ENCODE peak calls at places on chromosomes 7 and 10, in seven cellular contexts. Z is colonic mucosa, Y is AG04450, G is ascending aorta, T is cardiac fibroblast, M is sigmoid colon, C is adrenal gland. W is an unnamed sample.
A peak's percentile ranks its signal among the peaks of the same experiment; 100 is the strongest.

GRCh38 chr7:7136423-7136822 is 45.9 kb upstream of the C1GALT1 start:
- DNase-seq in T (peak; percentile 49), G (no peak), Z (no peak), C (no peak), M (no peak), Y (no peak), W (no peak)

GRCh38 chr10:7797582-7797981 is 9.6 kb downstream of the ATP5F1C start:
- DNase-seq in G (no peak), C (peak; percentile 88), Y (peak; percentile 85), T (peak; percentile 89), M (no peak), Z (no peak), W (no peak)

GRCh38 chr7:64879800-64880199 is 23.3 kb upstream of the ZNF273 start:
- DNase-seq in T (no peak), M (peak; percentile 48), Z (peak; percentile 10), Y (no peak), G (no peak), C (no peak), W (no peak)

GRCh38 chr7:139713835-139714162 is 64.0 kb downstream of the HIPK2 start:
- DNase-seq in T (no peak), C (peak; percentile 9), Y (no peak), Z (no peak), M (no peak), G (peak; percentile 41), W (peak; percentile 27)

GRCh38 chr7:148299335-148299734 is 291.2 kb upstream of the C7orf33 start:
- DNase-seq in Y (no peak), Z (no peak), C (no peak), G (no peak), T (no peak), M (no peak), W (no peak)

GRCh38 chr10:79244841-79245504 is 102.3 kb upstream of the PPIF start:
- DNase-seq in Y (no peak), T (no peak), G (peak; percentile 81), M (no peak), Z (no peak), C (no peak), W (no peak)

GRCh38 chr10:117140525-117140902 is 2.4 kb upstream of the VAX1 start:
- DNase-seq in Z (no peak), T (no peak), Y (no peak), C (no peak), M (no peak), G (no peak), W (no peak)

GRCh38 chr10:83917519-83918506 is 221.5 kb upstream of the GHITM start:
- DNase-seq in G (no peak), C (peak; percentile 31), M (peak; percentile 72), Y (no peak), T (peak; percentile 5), Z (peak; percentile 44), W (peak; percentile 63)

GRCh38 chr10:75408512-75408881 is 6.9 kb upstream of the ZNF503 start:
- DNase-seq in M (no peak), G (no peak), Z (peak; percentile 38), Y (no peak), C (peak; percentile 48), T (no peak), W (peak; percentile 47)

GRCh38 chr10:31952066-31952465 is 23.4 kb upstream of the ARHGAP12 start:
- DNase-seq in T (peak; percentile 50), M (no peak), Z (no peak), Y (no peak), C (no peak), G (no peak), W (no peak)

GRCh38 chr7:22060863-22061262 is 115.2 kb upstream of the CDCA7L start:
- DNase-seq in C (no peak), T (no peak), M (no peak), Z (no peak), Y (no peak), G (no peak), W (no peak)

GRCh38 chr7:24728503-24729364 is 28.5 kb downstream of the GSDME start:
- DNase-seq in Y (no peak), Z (no peak), M (no peak), G (no peak), T (peak; percentile 37), C (no peak), W (no peak)

GRCh38 chr10:131819241-131820072 is 81.4 kb upstream of the PPP2R2D start:
- DNase-seq in G (no peak), Z (peak; percentile 6), M (no peak), Y (no peak), C (no peak), T (no peak), W (peak; percentile 16)

GRCh38 chr7:90706067-90706716 is 110.1 kb downstream of the CDK14 start:
- DNase-seq in Z (no peak), G (no peak), C (no peak), Y (no peak), M (no peak), T (no peak), W (no peak)

GRCh38 chr10:20768849-20769248 is 128.3 kb downstream of the NEBL start:
- DNase-seq in C (no peak), Z (no peak), T (peak; percentile 43), G (no peak), M (no peak), Y (no peak), W (no peak)

GRCh38 chr7:157360483-157361025 is 23.8 kb downstream of the DNAJB6 start:
- DNase-seq in M (no peak), T (no peak), Y (no peak), C (no peak), G (no peak), Z (no peak), W (no peak)

GRCh38 chr7:2821161-2821841 is 22.8 kb downstream of the GNA12 start:
- DNase-seq in C (peak; percentile 40), Z (no peak), M (peak; percentile 49), G (no peak), T (peak; percentile 80), Y (peak; percentile 50), W (no peak)

DNA sequence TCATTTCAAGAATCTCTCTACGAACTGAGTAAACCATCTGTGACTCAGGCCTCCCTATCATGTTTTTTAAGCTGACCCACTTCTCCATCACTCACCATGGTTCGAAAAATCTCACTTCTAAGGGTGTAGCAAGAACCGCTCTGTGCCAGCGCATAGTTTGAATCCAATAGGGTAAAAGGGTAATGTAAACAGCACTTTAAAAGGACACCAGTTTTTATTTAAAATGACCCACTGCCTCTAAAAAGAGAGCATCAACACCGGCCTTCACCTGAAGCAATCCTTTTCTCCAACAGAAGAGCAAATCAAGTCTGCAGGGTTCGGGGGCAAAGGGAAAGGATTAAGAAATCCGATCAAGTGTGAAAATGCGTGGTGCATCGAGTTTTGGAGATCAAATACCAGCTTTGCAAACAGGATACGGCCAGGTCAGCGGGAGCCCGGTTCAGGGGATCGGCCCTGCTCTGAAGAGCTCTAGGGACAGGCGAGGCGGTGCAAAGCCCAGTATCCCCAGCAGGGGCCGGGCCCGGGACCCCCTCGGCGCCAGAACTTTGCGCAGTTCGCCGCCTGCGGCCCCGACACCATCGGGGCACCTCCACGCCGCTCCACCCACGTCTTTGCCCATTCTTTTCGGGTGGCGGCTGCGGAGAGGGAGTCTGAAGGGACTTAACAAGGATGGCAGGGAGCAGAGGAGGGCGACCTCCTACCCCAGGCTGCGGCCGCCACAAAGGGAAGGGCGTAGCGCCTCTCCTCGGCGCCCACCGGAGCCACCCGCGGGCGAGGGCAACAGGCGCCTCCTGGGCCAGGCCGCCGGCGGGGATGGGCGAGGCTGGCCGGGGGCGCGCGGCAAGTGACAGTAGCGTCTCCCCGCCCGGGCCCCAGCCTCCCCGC is 840 bp downstream of the NMT2 start:
- DNase-seq in Y (no peak), M (peak; percentile 77), C (peak; percentile 35), G (peak; percentile 77), Z (peak; percentile 57), T (peak; percentile 49), W (peak; percentile 79)
- TF ChIP-seq CTCF in Y (peak; percentile 67), M (peak; percentile 46), C (peak; percentile 44), G (peak; percentile 52), Z (peak; percentile 18), T (peak; percentile 57), W (peak; percentile 65)

GRCh38 chr10:89342219-89342966 is 14.6 kb downstream of the IFIT3 start:
- DNase-seq in Y (no peak), G (no peak), C (peak; percentile 95), Z (no peak), M (peak; percentile 80), T (peak; percentile 88), W (no peak)

GRCh38 chr10:89341136-89341535 is 13.3 kb downstream of the IFIT3 start:
- DNase-seq in Z (no peak), G (no peak), M (no peak), Y (no peak), T (no peak), C (no peak), W (no peak)

GRCh38 chr10:89337493-89337892 is 9.7 kb downstream of the IFIT3 start:
- DNase-seq in T (peak; percentile 36), Z (no peak), G (no peak), M (no peak), C (no peak), Y (no peak), W (no peak)

GRCh38 chr10:89339860-89340259 is 12.1 kb downstream of the IFIT3 start:
- DNase-seq in C (no peak), M (no peak), T (no peak), G (no peak), Y (no peak), Z (no peak), W (no peak)

GRCh38 chr10:89338717-89339116 is 10.9 kb downstream of the IFIT3 start:
- DNase-seq in Y (no peak), G (no peak), C (no peak), T (no peak), M (no peak), Z (no peak), W (no peak)
- TF ChIP-seq CTCF in Y (no peak), G (no peak), C (no peak), T (no peak), M (no peak), Z (no peak), W (no peak)

GRCh38 chr10:27724287-27724686 is 21.3 kb downstream of the MKX start:
- DNase-seq in Z (no peak), M (no peak), Y (no peak), G (no peak), C (no peak), T (no peak), W (no peak)
- TF ChIP-seq CTCF in Z (no peak), M (peak; percentile 26), Y (peak; percentile 38), G (no peak), C (no peak), T (no peak), W (no peak)

DNA sequence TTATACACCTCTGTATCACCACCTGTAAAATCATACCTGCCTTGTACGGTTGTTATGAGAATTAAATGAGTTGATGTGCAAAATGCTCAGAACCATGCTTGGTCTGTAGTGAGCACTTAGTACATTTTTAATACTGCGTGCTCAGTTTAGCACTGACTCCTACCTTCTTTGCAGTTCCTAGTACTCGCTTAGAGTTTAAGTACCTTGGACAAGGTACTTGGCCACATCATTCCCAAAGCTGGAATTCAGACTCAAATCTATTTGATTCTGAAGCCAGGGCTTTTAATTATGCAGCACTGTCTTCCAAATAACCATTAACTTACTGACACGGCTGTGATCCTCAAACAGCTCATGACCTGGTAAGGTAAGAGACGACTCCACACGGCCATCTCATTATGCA is 100.0 kb upstream of the AGK start:
- DNase-seq in Z (no peak), G (no peak), Y (no peak), M (no peak), C (no peak), T (no peak), W (no peak)
- TF ChIP-seq CTCF in Z (no peak), G (no peak), Y (no peak), M (no peak), C (no peak), T (no peak), W (no peak)

W was measured in glutamatergic neuron.